ENCODE peak calls at places on chromosomes 1 and 21, in ten cellular contexts. W, T, D, I, N, O, P, Z, M and Q are unnamed samples.

GRCh38 chr1:156308078-156308477 is 9.0 kb upstream of the VHLL start:
- DNase-seq in O (no peak), N (no peak), I (peak), M (no peak), W (no peak), D (no peak), P (peak), T (no peak), Z (no peak), Q (no peak)

GRCh38 chr1:227270554-227270953 is 47.7 kb downstream of the CDC42BPA start:
- DNase-seq in P (no peak), O (no peak), D (no peak), I (no peak), N (no peak), W (no peak), M (no peak), Z (no peak), T (no peak), Q (no peak)

GRCh38 chr1:58432813-58433668 is 113.5 kb downstream of the OMA1 start:
- DNase-seq in P (peak), Z (no peak), D (no peak), W (no peak), I (peak), N (peak), O (no peak), T (no peak), M (no peak), Q (peak)

GRCh38 chr1:81954388-81955023 is 153.8 kb downstream of the ADGRL2 start:
- DNase-seq in Z (no peak), I (no peak), O (no peak), W (no peak), M (no peak), P (no peak), N (peak), D (no peak), T (no peak), Q (no peak)

GRCh38 chr1:226664413-226665101 is 74.5 kb downstream of the ITPKB start:
- DNase-seq in O (no peak), M (no peak), W (no peak), Z (no peak), D (no peak), I (peak), T (peak), N (no peak), P (peak), Q (no peak)

GRCh38 chr1:54611621-54612020 is 11.7 kb downstream of the FAM151A start:
- DNase-seq in Z (no peak), O (no peak), D (no peak), N (no peak), I (no peak), T (no peak), M (no peak), W (no peak), P (no peak), Q (no peak)

GRCh38 chr1:167057297-167057688 is 32.9 kb downstream of the GPA33 start:
- DNase-seq in N (peak), M (no peak), I (peak), P (peak), O (no peak), D (no peak), Z (peak), W (no peak), T (no peak), Q (peak)

GRCh38 chr1:225754940-225755635 is 22.5 kb upstream of the SRP9 start:
- DNase-seq in T (peak), N (no peak), I (peak), W (no peak), M (no peak), O (no peak), P (peak), Z (no peak), D (no peak), Q (no peak)

GRCh38 chr1:70487910-70488665 is 77.0 kb downstream of the CTH start:
- DNase-seq in I (peak), D (no peak), O (no peak), P (no peak), Z (peak), M (no peak), W (no peak), N (peak), T (no peak), Q (peak)

GRCh38 chr1:51385776-51386175 is 55.4 kb upstream of the TTC39A start:
- DNase-seq in W (no peak), N (no peak), M (no peak), O (no peak), T (no peak), P (no peak), Z (no peak), I (no peak), D (no peak), Q (no peak)

GRCh38 chr1:171948491-171948890 is 107.2 kb downstream of the DNM3 start:
- DNase-seq in O (no peak), Z (no peak), D (no peak), W (no peak), N (no peak), M (no peak), P (peak), T (no peak), I (peak), Q (no peak)

GRCh38 chr21:33968998-33969353 is 53.4 kb upstream of the ATP5PO start:
- DNase-seq in M (no peak), N (no peak), W (no peak), Z (no peak), D (peak), T (no peak), I (peak), O (no peak), P (no peak), Q (no peak)

GRCh38 chr21:42227909-42228708 is 9.2 kb downstream of the ABCG1 start:
- DNase-seq in W (no peak), O (peak), Z (peak), I (peak), N (no peak), P (peak), D (peak), T (peak), M (peak), Q (no peak)

GRCh38 chr21:23111070-23111605 is 2112.9 kb downstream of the NCAM2 start:
- DNase-seq in P (no peak), N (no peak), D (no peak), W (no peak), M (no peak), O (no peak), Z (no peak), T (no peak), I (no peak), Q (no peak)

GRCh38 chr1:149962039-149962647 is 25.5 kb upstream of the MTMR11 start:
- DNase-seq in W (no peak), I (peak), O (no peak), N (peak), Z (peak), T (peak), P (peak), D (no peak), M (peak), Q (peak)

GRCh38 chr1:227885648-227886502 is 61.9 kb downstream of the WNT9A start:
- DNase-seq in M (no peak), N (no peak), O (no peak), Z (no peak), P (peak), W (peak), T (no peak), I (peak), D (peak), Q (no peak)

GRCh38 chr1:115454835-115455511 is 116.9 kb upstream of the NGF start:
- DNase-seq in I (no peak), W (no peak), P (peak), Z (no peak), T (no peak), M (no peak), D (no peak), O (no peak), N (no peak), Q (no peak)

GRCh38 chr1:50656931-50657330 is 233.7 kb upstream of the DMRTA2 start:
- DNase-seq in N (no peak), P (no peak), I (no peak), W (no peak), M (no peak), T (no peak), D (no peak), Z (no peak), O (no peak), Q (no peak)

GRCh38 chr1:10431065-10431730 is 965 bp downstream of the CENPS start:
- DNase-seq in N (peak), W (no peak), Z (peak), O (no peak), T (no peak), M (no peak), P (peak), I (no peak), D (no peak), Q (no peak)

GRCh38 chr21:38268859-38269566 is 12.2 kb downstream of the KCNJ15 start:
- DNase-seq in N (no peak), P (no peak), W (no peak), Z (no peak), T (no peak), I (no peak), O (no peak), D (no peak), M (no peak), Q (no peak)

GRCh38 chr1:31860576-31860975 is 44.8 kb upstream of the SPOCD1 start:
- DNase-seq in P (no peak), N (no peak), D (no peak), W (no peak), T (no peak), I (no peak), Z (no peak), O (no peak), M (no peak), Q (no peak)

GRCh38 chr1:172135076-172135672 is 285.3 kb upstream of the C1orf105 start:
- DNase-seq in M (peak), N (peak), D (no peak), P (no peak), W (no peak), I (no peak), Z (peak), O (no peak), T (no peak), Q (no peak)

GRCh38 chr1:170599033-170599432 is 64.9 kb upstream of the PRRX1 start:
- DNase-seq in O (no peak), Z (no peak), W (no peak), M (no peak), T (no peak), D (no peak), I (no peak), N (no peak), P (no peak), Q (no peak)

GRCh38 chr1:9778905-9779304 is 44.9 kb downstream of the CLSTN1 start:
- DNase-seq in D (no peak), Z (no peak), M (no peak), W (no peak), I (no peak), T (no peak), P (no peak), N (no peak), O (no peak), Q (no peak)

GRCh38 chr1:59292557-59292956 is 4.3 kb upstream of the FGGY start:
- DNase-seq in D (no peak), Z (no peak), O (no peak), P (peak), N (no peak), M (no peak), W (no peak), I (peak), T (peak), Q (no peak)

GRCh38 chr1:161772397-161772796 is 6.3 kb downstream of the ATF6 start:
- DNase-seq in P (no peak), Z (no peak), O (no peak), I (no peak), T (no peak), W (no peak), D (no peak), M (no peak), N (no peak), Q (no peak)